ENCODE peak calls at places on chromosomes 4 and X, in five cellular contexts. I is heart left ventricle; B is CD8-positive, alpha-beta T cell; J is cardiac fibroblast; U is HFF-Myc. T is an unnamed sample.

GRCh38 chrX:143623657-143624056 is 12.2 kb downstream of the SLITRK4 start:
- DNase-seq in I (no peak), U (no peak), B (no peak), J (no peak), T (no peak)

GRCh38 chrX:7330551-7330950 is 182.6 kb upstream of the PUDP start:
- DNase-seq in U (no peak), J (no peak), B (no peak), I (no peak), T (no peak)

GRCh38 chrX:106927023-106927422 is 6.8 kb downstream of the CLDN2 start:
- DNase-seq in J (no peak), B (no peak), U (no peak), I (no peak), T (no peak)

GRCh38 chr4:85733798-85734197 is 258.8 kb downstream of the ARHGAP24 start:
- DNase-seq in I (no peak), U (no peak), J (no peak), B (no peak), T (no peak)

GRCh38 chr4:66071911-66072310 is 401.6 kb upstream of the EPHA5 start:
- DNase-seq in U (no peak), J (no peak), B (no peak), I (no peak), T (no peak)

GRCh38 chrX:154516655-154517100 is 646 bp upstream of the FAM3A start:
- DNase-seq in J (peak), I (no peak), B (no peak), U (no peak), T (no peak)

GRCh38 chr4:159267023-159267939 is 164.4 kb downstream of the RAPGEF2 start:
- DNase-seq in U (no peak), B (no peak), J (peak), I (no peak), T (no peak)

GRCh38 chr4:123784626-123785025 is 388.0 kb downstream of the SPRY1 start:
- DNase-seq in I (no peak), U (peak), B (no peak), J (no peak), T (no peak)

GRCh38 chrX:100812216-100813158 is 7.7 kb upstream of the CSTF2 start:
- DNase-seq in U (no peak), J (peak), B (no peak), I (no peak), T (no peak)

GRCh38 chrX:2628751-2629315 is 62.3 kb upstream of the CD99 start:
- DNase-seq in B (no peak), I (no peak), J (no peak), U (no peak), T (no peak)

GRCh38 chrX:39527045-39527444 is 570.7 kb downstream of the BCOR start:
- DNase-seq in I (no peak), J (peak), B (no peak), U (peak), T (no peak)

GRCh38 chr4:25814323-25814722 is 48.5 kb downstream of the SEL1L3 start:
- DNase-seq in I (peak), B (no peak), U (no peak), J (peak), T (no peak)

GRCh38 chrX:154457491-154458115 is 478 bp upstream of the PLXNA3 start:
- DNase-seq in I (peak), U (no peak), J (peak), B (peak), T (peak)

GRCh38 chrX:40172980-40173661 is 75.4 kb upstream of the BCOR start:
- DNase-seq in U (no peak), I (no peak), J (no peak), B (no peak), T (no peak)

GRCh38 chr4:180542445-180543100 is 1700.6 kb upstream of the TENM3 start:
- DNase-seq in U (no peak), J (peak), B (no peak), I (no peak), T (no peak)

GRCh38 chrX:30864383-30864785 is 24.7 kb downstream of the TAB3 start:
- DNase-seq in J (peak), B (no peak), I (peak), U (no peak), T (no peak)

GRCh38 chr4:110840221-110840654 is 217.4 kb upstream of the PITX2 start:
- DNase-seq in B (no peak), I (no peak), J (peak), U (peak), T (no peak)

GRCh38 chr4:78250500-78250899 is 193.4 kb downstream of the FRAS1 start:
- DNase-seq in J (no peak), B (no peak), I (no peak), U (no peak), T (no peak)

GRCh38 chrX:149962010-149962409 is 23.7 kb upstream of the EOLA2 start:
- DNase-seq in I (no peak), J (no peak), U (no peak), B (no peak), T (no peak)

GRCh38 chr4:42473071-42473684 is 75.9 kb downstream of the SHISA3 start:
- DNase-seq in I (no peak), U (no peak), B (no peak), J (no peak), T (no peak)

GRCh38 chr4:178598672-178599071 is 1156.4 kb upstream of the AGA start:
- DNase-seq in U (no peak), J (no peak), I (no peak), B (no peak), T (no peak)

GRCh38 chr4:37675587-37676290 is 10.4 kb downstream of the RELL1 start:
- DNase-seq in U (no peak), J (no peak), B (no peak), I (no peak), T (no peak)

GRCh38 chr4:101989551-101989950 is 199.0 kb downstream of the BANK1 start:
- DNase-seq in U (no peak), J (no peak), I (no peak), B (no peak), T (no peak)

GRCh38 chrX:78375894-78376293 is 48.5 kb upstream of the CYSLTR1 start:
- DNase-seq in J (peak), U (no peak), B (no peak), I (no peak), T (no peak)

GRCh38 chrX:131072871-131073571 is 14.9 kb downstream of the ARHGAP36 start:
- DNase-seq in J (no peak), B (no peak), I (no peak), U (no peak), T (no peak)

GRCh38 chrX:146224442-146224841 is 406.8 kb downstream of the SLITRK2 start:
- DNase-seq in B (no peak), J (no peak), U (no peak), I (no peak), T (no peak)

GRCh38 chr4:23161787-23162186 is 469.1 kb downstream of the GBA3 start:
- DNase-seq in J (no peak), U (no peak), B (no peak), I (no peak), T (no peak)

GRCh38 chr4:87677731-87678130 is 27.7 kb downstream of the DMP1 start:
- DNase-seq in I (peak), B (no peak), U (no peak), J (no peak), T (no peak)

GRCh38 chr4:7200801-7201200 is 8.5 kb downstream of the SORCS2 start:
- DNase-seq in U (no peak), J (no peak), B (no peak), I (no peak), T (no peak)

GRCh38 chrX:155148724-155149537 is 67.3 kb upstream of the VBP1 start:
- DNase-seq in B (peak), I (no peak), J (peak), U (no peak), T (no peak)

GRCh38 chrX:102902355-102902754 is 34.7 kb upstream of the RAB40AL start:
- DNase-seq in U (no peak), J (no peak), B (no peak), I (no peak), T (no peak)

GRCh38 chr4:6535706-6536105 is 39.3 kb upstream of the MAN2B2 start:
- DNase-seq in J (no peak), B (no peak), U (no peak), I (no peak), T (no peak)

GRCh38 chr4:118682928-118683327 is 2.3 kb upstream of the METTL14 start:
- DNase-seq in J (peak), B (no peak), I (no peak), U (peak), T (no peak)

GRCh38 chrX:136268051-136269048 is 17.1 kb upstream of the MAP7D3 start:
- DNase-seq in J (peak), B (peak), U (no peak), I (peak), T (no peak)

GRCh38 chr4:180234730-180235129 is 2008.5 kb upstream of the TENM3 start:
- DNase-seq in J (no peak), I (no peak), B (no peak), U (no peak), T (no peak)

GRCh38 chrX:105645667-105646354 is 176.5 kb upstream of the NRK start:
- DNase-seq in B (no peak), I (no peak), U (no peak), J (peak), T (no peak)

GRCh38 chr4:98510757-98511517 is 147.5 kb downstream of the TSPAN5 start:
- DNase-seq in J (peak), I (no peak), B (no peak), U (peak), T (no peak)

GRCh38 chrX:51743179-51743957 is at the start of gene GSPT2:
- DNase-seq in I (peak), U (peak), B (peak), J (peak), T (peak)

GRCh38 chr4:84920591-84920990 is 45.9 kb downstream of the WDFY3 start:
- DNase-seq in I (no peak), J (peak), B (no peak), U (no peak), T (no peak)

GRCh38 chr4:18343581-18343980 is 322.0 kb upstream of the LCORL start:
- DNase-seq in J (no peak), B (no peak), U (no peak), I (no peak), T (no peak)

GRCh38 chrX:75038925-75039324 is 113.7 kb upstream of the NEXMIF start:
- DNase-seq in J (peak), U (peak), B (no peak), I (no peak), T (no peak)
- TF ChIP-seq CTCF in J (peak), U (no peak), B (no peak), I (no peak), T (no peak)

GRCh38 chr4:157043131-157043530 is 32.8 kb upstream of the GLRB start:
- DNase-seq in B (no peak), I (no peak), J (peak), U (peak), T (no peak)
- TF ChIP-seq CTCF in B (no peak), I (no peak), J (peak), U (peak), T (no peak)

DNA sequence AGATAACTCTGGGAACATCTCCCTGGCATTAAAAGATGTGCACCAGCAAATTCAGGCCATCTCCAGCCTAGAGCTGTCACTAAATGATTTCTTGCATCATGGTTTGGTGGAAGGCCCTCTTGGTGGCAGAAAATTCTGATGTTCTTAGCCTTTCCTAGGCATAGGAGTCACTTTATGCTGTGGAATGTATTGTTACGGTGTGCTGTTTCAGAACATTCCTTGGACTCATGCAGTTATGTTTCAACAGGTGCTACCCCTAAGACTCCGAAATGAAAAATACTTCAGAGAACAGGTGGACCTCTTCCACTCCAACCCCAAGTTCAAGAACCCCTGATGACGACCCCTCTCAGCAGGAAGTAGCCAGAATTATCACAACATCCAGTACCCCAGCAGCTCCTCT is 20.3 kb upstream of the PAPSS1 start:
- DNase-seq in I (no peak), B (no peak), U (no peak), J (peak), T (no peak)
- TF ChIP-seq CTCF in I (no peak), B (no peak), U (peak), J (peak), T (peak)

GRCh38 chr4:82679531-82679930 is 117.7 kb upstream of the TMEM150C start:
- DNase-seq in J (no peak), U (no peak), B (no peak), I (no peak), T (no peak)
- TF ChIP-seq CTCF in J (no peak), U (no peak), B (no peak), I (no peak), T (no peak)

GRCh38 chrX:12950851-12951589 is 23.9 kb upstream of the TMSB4X start:
- DNase-seq in J (peak), I (no peak), B (peak), U (no peak), T (no peak)
- TF ChIP-seq CTCF in J (peak), I (no peak), B (peak), U (peak), T (peak)

DNA sequence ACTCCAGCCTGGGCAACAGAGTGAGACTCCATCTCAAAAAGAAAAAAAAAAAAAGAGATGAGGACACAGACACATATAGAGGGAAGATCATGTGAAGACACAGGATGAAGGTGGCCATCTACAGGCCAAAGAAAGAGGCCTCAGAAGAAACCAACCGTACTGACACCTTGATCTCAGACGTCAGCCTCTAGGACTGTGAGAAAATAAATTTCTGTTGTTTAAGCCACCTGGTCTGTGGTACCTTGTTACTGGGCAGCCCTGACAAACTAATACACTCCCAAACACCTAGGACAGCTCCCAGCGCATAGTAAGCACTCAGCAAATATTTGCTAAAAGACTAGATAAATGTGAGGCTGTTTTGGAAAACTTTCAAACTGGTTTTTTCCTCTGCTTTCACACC is 59.2 kb upstream of the SMIM10 start:
- DNase-seq in B (no peak), J (no peak), I (no peak), U (no peak), T (no peak)
- TF ChIP-seq CTCF in B (no peak), J (peak), I (no peak), U (no peak), T (no peak)

T was measured in progenitor cell of endocrine pancreas.